ENCODE peak calls at places on chromosome 22, in four cellular contexts. One of them, this sample, is unnamed.

GRCh38 chr22:25602924-25603323 is 38.4 kb downstream of the GRK3 start:
- DNase-seq in HepG2: no peak
- DNase-seq in WTC11: no peak
- DNase-seq in K562: peak; percentile 56
- DNase-seq in this sample: no peak

GRCh38 chr22:24059121-24059520 is 48.0 kb downstream of the CABIN1 start:
- DNase-seq in HepG2: no peak
- DNase-seq in K562: no peak
- DNase-seq in WTC11: no peak
- DNase-seq in this sample: no peak

GRCh38 chr22:30017375-30017774 is 62.9 kb upstream of the HORMAD2 start:
- DNase-seq in HepG2: no peak
- DNase-seq in WTC11: no peak
- DNase-seq in K562: no peak
- DNase-seq in this sample: no peak

GRCh38 chr22:31850135-31850534 is 94.2 kb upstream of the YWHAH start:
- DNase-seq in K562: no peak
- DNase-seq in WTC11: no peak
- DNase-seq in HepG2: no peak
- DNase-seq in this sample: no peak

GRCh38 chr22:45009881-45010531 is at the start of gene PHF21B:
- DNase-seq in K562: peak; percentile 13
- DNase-seq in WTC11: peak; percentile 86
- DNase-seq in HepG2: no peak
- DNase-seq in this sample: no peak

GRCh38 chr22:38167988-38168407 is 13.6 kb downstream of the PLA2G6 start:
- DNase-seq in HepG2: no peak
- DNase-seq in K562: no peak
- DNase-seq in WTC11: no peak
- DNase-seq in this sample: no peak

GRCh38 chr22:45318168-45318557 is 8.4 kb downstream of the FAM118A start:
- DNase-seq in WTC11: no peak
- DNase-seq in HepG2: no peak
- DNase-seq in K562: peak; percentile 60
- DNase-seq in this sample: peak; percentile 68

GRCh38 chr22:42190274-42190673 is 59.7 kb upstream of the CYP2D6 start:
- DNase-seq in HepG2: peak; percentile 70
- DNase-seq in K562: no peak
- DNase-seq in WTC11: no peak
- DNase-seq in this sample: no peak

GRCh38 chr22:23520875-23521441 is 59.1 kb downstream of the IGLL1 start:
- DNase-seq in WTC11: no peak
- DNase-seq in K562: peak; percentile 31
- DNase-seq in HepG2: peak; percentile 55
- DNase-seq in this sample: no peak

GRCh38 chr22:25754527-25755202 is 12.7 kb downstream of the MYO18B start:
- DNase-seq in HepG2: no peak
- DNase-seq in WTC11: no peak
- DNase-seq in K562: no peak
- DNase-seq in this sample: no peak

GRCh38 chr22:33917744-33918406 is 2.4 kb downstream of the LARGE1 start:
- DNase-seq in WTC11: peak; percentile 15
- DNase-seq in K562: no peak
- DNase-seq in HepG2: peak; percentile 36
- DNase-seq in this sample: peak; percentile 37

GRCh38 chr22:29503811-29504372 is 23.9 kb downstream of the NEFH start:
- DNase-seq in WTC11: no peak
- DNase-seq in HepG2: no peak
- DNase-seq in K562: peak; percentile 87
- DNase-seq in this sample: no peak

GRCh38 chr22:32043391-32043790 is 330 bp downstream of the SLC5A1 start:
- DNase-seq in WTC11: no peak
- DNase-seq in K562: no peak
- DNase-seq in HepG2: no peak
- DNase-seq in this sample: no peak

GRCh38 chr22:40502919-40503318 is 132.5 kb downstream of the SGSM3 start:
- DNase-seq in WTC11: no peak
- DNase-seq in HepG2: no peak
- DNase-seq in K562: no peak
- DNase-seq in this sample: no peak

GRCh38 chr22:33851240-33851639 is 69.0 kb downstream of the LARGE1 start:
- DNase-seq in WTC11: no peak
- DNase-seq in HepG2: no peak
- DNase-seq in K562: no peak
- DNase-seq in this sample: no peak

GRCh38 chr22:37912171-37912570 is 6.1 kb downstream of the MICALL1 start:
- DNase-seq in HepG2: no peak
- DNase-seq in K562: no peak
- DNase-seq in WTC11: no peak
- DNase-seq in this sample: no peak

GRCh38 chr22:19057539-19057938 is 64.7 kb downstream of the DGCR2 start:
- DNase-seq in K562: no peak
- DNase-seq in WTC11: no peak
- DNase-seq in HepG2: no peak
- DNase-seq in this sample: no peak

GRCh38 chr22:29393019-29393608 is 4.7 kb upstream of the AP1B1 start:
- DNase-seq in K562: no peak
- DNase-seq in WTC11: no peak
- DNase-seq in HepG2: no peak
- DNase-seq in this sample: no peak

GRCh38 chr22:43923631-43924548 is at the start of gene PNPLA3:
- DNase-seq in HepG2: peak; percentile 77
- DNase-seq in K562: peak; percentile 85
- DNase-seq in WTC11: peak; percentile 98
- DNase-seq in this sample: no peak

GRCh38 chr22:48154169-48154942 is 1391.9 kb downstream of the TBC1D22A start:
- DNase-seq in WTC11: no peak
- DNase-seq in K562: no peak
- DNase-seq in HepG2: no peak
- DNase-seq in this sample: no peak

GRCh38 chr22:37726240-37726887 is 29.5 kb downstream of the TRIOBP start:
- DNase-seq in K562: no peak
- DNase-seq in HepG2: no peak
- DNase-seq in WTC11: no peak
- DNase-seq in this sample: no peak

GRCh38 chr22:39528681-39529486 is 3.7 kb downstream of the RPS19BP1 start:
- DNase-seq in K562: peak; percentile 89
- DNase-seq in WTC11: peak; percentile 94
- DNase-seq in HepG2: peak; percentile 80
- DNase-seq in this sample: peak; percentile 73

GRCh38 chr22:41446057-41446501 is 522 bp downstream of the TOB2 start:
- DNase-seq in HepG2: no peak
- DNase-seq in K562: peak; percentile 23
- DNase-seq in WTC11: peak; percentile 36
- DNase-seq in this sample: no peak

GRCh38 chr22:32720924-32721323 is 80.6 kb upstream of the TIMP3 start:
- DNase-seq in HepG2: peak; percentile 64
- DNase-seq in WTC11: no peak
- DNase-seq in K562: no peak
- DNase-seq in this sample: no peak

GRCh38 chr22:47690166-47690565 is 927.7 kb downstream of the TBC1D22A start:
- DNase-seq in K562: no peak
- DNase-seq in HepG2: no peak
- DNase-seq in WTC11: no peak
- DNase-seq in this sample: no peak

GRCh38 chr22:30036656-30037055 is 43.6 kb upstream of the HORMAD2 start:
- DNase-seq in K562: peak; percentile 13
- DNase-seq in WTC11: no peak
- DNase-seq in HepG2: peak; percentile 23
- DNase-seq in this sample: no peak

GRCh38 chr22:48256776-48257689 is 1494.6 kb downstream of the TBC1D22A start:
- DNase-seq in WTC11: no peak
- DNase-seq in HepG2: no peak
- DNase-seq in K562: no peak
- DNase-seq in this sample: no peak

GRCh38 chr22:19884161-19884953 is 29.7 kb upstream of the GNB1L start:
- DNase-seq in WTC11: peak; percentile 8
- DNase-seq in HepG2: no peak
- DNase-seq in K562: no peak
- DNase-seq in this sample: no peak

GRCh38 chr22:47504962-47505361 is 742.5 kb downstream of the TBC1D22A start:
- DNase-seq in WTC11: no peak
- DNase-seq in K562: no peak
- DNase-seq in HepG2: no peak
- DNase-seq in this sample: no peak

GRCh38 chr22:19041403-19042074 is 80.7 kb downstream of the DGCR2 start:
- DNase-seq in HepG2: no peak
- DNase-seq in WTC11: no peak
- DNase-seq in K562: no peak
- DNase-seq in this sample: no peak

GRCh38 chr22:19429950-19430889 is 1.3 kb downstream of the HIRA start:
- DNase-seq in HepG2: peak; percentile 75
- DNase-seq in WTC11: no peak
- DNase-seq in K562: peak; percentile 93
- DNase-seq in this sample: no peak

GRCh38 chr22:28955817-28956216 is 72.4 kb downstream of the ZNRF3 start:
- DNase-seq in HepG2: no peak
- DNase-seq in WTC11: no peak
- DNase-seq in K562: no peak
- DNase-seq in this sample: peak; percentile 60

DNA sequence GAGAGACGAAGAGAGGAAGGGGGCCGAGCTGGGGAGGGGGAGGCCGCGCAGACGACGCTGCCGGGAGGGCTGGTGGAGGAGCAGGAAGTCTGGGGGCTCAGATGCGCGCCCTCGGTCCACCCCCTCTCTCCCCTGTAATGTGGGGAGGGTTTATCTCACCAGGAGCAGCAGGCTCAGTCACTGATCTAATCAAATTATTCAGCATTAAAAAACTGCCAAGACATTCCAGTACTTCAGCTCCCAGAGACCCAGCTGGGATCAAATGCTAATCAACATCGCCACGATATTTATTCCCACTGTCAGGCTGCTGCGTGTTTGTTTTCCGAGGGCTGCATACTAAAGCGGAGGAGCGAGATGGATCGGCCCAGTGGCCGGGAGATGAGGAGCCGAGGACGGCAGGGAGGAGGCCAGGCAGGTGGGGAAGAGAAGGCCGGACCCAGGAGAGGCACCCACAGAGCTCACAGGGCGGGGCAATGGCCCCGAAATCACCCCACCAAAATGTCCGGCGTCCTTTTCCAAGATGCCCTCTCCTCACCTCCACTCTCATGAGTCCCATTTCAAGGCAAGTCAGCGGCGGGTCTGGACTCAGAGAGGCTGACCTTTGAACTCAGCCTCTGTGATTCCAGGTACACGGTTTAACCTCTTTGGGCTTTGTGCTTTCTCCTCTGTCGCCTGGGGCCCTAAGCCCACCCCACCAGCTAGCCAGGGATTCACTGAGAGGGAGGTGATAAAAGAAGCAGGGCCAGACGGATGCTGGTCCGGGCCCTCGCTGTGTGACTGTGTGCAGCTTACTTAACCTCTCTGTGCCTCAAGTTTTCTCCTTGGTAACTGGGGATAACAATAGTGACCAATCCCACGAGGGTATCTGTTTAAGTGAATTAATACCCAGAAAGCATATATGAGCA is 502.1 kb downstream of the MN1 start:
- DNase-seq in WTC11: no peak
- DNase-seq in HepG2: no peak
- DNase-seq in K562: peak; percentile 5
- DNase-seq in this sample: no peak
- TF ChIP-seq CREM in WTC11: no peak
- TF ChIP-seq CREM in HepG2: no peak
- TF ChIP-seq CREM in K562: no peak
- TF ChIP-seq CREM in this sample: no peak

GRCh38 chr22:22391543-22391942 is 117.0 kb downstream of the ZNF280B start:
- DNase-seq in HepG2: no peak
- DNase-seq in WTC11: no peak
- DNase-seq in K562: no peak
- DNase-seq in this sample: no peak
- TF ChIP-seq CREM in HepG2: no peak
- TF ChIP-seq CREM in WTC11: no peak
- TF ChIP-seq CREM in K562: no peak
- TF ChIP-seq CREM in this sample: no peak

DNA sequence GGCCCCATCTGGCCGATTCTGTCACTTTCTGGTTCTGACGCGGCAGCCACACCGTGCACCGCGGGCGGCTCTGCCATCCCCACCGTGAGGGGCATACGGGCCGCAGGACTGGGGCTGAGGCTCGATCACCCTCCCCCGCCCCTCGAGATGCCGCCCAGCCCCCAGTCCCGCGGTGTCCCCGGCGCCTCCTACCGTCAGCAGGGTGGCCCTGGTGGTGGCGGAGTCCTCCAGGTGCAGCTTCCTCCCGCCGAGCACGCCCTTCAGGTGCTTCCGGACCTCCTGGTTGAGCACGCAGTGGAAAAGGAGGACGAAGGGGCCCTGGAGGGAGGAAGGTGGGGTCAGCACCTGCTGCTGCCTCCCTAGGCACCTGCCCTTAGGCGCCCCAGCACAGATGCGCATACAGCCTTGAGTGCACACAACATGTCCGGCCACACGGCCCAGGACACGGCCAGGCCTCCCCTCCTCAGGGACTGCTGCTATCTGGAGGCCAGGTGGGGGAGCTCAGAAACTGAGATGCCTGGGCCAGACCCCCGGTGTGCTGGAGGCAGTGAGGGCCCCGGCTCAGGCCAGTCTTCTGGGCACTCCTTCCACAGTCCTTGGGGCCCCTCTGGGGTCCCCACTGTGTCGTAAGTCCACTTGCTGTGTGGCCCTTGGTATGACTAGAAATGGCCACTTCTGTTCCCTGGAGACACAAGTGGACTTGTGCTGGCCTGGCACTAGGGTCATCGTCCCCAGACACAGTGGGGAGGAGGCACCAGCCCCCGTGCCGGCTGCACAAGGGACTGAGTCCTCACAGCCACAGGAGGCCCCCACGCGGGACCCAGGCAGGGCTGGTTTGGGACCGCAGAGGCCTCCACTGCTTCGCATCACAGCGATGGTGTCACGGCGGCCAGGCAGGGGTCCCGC is 31.5 kb downstream of the TRMU start:
- DNase-seq in WTC11: no peak
- DNase-seq in HepG2: no peak
- DNase-seq in K562: no peak
- DNase-seq in this sample: no peak
- TF ChIP-seq CREM in WTC11: no peak
- TF ChIP-seq CREM in HepG2: no peak
- TF ChIP-seq CREM in K562: no peak
- TF ChIP-seq CREM in this sample: no peak

DNA sequence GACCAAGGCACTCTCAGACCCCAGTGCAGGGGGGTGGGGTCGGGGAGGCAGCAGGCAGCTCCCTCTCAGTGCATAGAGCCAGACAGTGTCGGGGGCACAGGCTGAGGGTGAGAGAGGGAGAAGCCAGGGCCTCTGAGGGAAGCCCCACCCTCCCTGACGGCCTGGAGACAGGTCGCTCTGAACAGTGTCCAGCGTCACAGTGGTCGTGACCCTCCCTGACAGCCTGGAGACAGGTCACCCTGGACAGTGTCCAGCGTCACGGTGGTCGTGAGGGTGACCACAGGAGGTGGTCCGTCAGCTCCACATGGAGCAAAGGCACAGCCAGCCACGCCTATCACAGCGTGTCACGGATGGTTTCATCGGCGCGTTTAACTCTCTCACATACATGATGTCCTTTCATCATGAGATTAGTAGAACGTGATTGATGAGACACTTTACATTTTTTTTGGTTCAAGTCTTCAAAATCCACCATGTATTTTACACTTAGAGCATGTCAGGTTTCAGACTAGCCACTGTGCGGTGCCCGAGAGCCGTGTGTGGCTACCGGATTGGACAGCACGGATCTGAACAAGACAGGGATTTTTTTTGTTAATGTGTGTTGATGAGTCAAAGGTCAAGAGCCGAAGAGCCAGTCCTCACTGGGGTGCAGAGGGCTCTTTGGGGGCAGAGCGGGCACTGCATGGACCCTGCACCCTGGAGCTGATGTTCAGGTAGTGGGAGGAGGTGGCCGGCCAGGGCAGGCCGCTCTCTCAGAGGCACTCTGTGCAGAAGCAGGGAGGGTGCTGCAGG is 23.9 kb upstream of the PANX2 start:
- DNase-seq in K562: peak; percentile 72
- DNase-seq in HepG2: peak; percentile 87
- DNase-seq in WTC11: no peak
- DNase-seq in this sample: no peak
- TF ChIP-seq CREM in K562: no peak
- TF ChIP-seq CREM in HepG2: peak; percentile 40
- TF ChIP-seq CREM in WTC11: no peak
- TF ChIP-seq CREM in this sample: no peak

This sample was measured in GM12878.